ENCODE peak calls at places on chromosomes 7 and 10, in five cellular contexts. One of them, this sample, is unnamed.

GRCh38 chr10:79346012-79346340 is 1.3 kb upstream of the PPIF start:
- DNase-seq in activated CD8-positive, alpha-beta T cell treated with anti-CD3 and anti-CD28 coated beads for 36 hours: no peak
- DNase-seq in neural crest cell: no peak
- DNase-seq in A549: no peak
- DNase-seq in nephron progenitor cell: no peak
- DNase-seq in this sample: no peak

GRCh38 chr10:11197266-11197712 is 179.6 kb downstream of the CELF2 start:
- DNase-seq in activated CD8-positive, alpha-beta T cell treated with anti-CD3 and anti-CD28 coated beads for 36 hours: no peak
- DNase-seq in neural crest cell: no peak
- DNase-seq in A549: no peak
- DNase-seq in nephron progenitor cell: no peak
- DNase-seq in this sample: no peak

GRCh38 chr7:2621061-2621828 is 10.5 kb upstream of the TTYH3 start:
- DNase-seq in activated CD8-positive, alpha-beta T cell treated with anti-CD3 and anti-CD28 coated beads for 36 hours: no peak
- DNase-seq in neural crest cell: no peak
- DNase-seq in A549: no peak
- DNase-seq in nephron progenitor cell: peak; percentile 54
- DNase-seq in this sample: no peak

GRCh38 chr7:131346885-131347592 is 19.4 kb downstream of the MKLN1 start:
- DNase-seq in activated CD8-positive, alpha-beta T cell treated with anti-CD3 and anti-CD28 coated beads for 36 hours: no peak
- DNase-seq in neural crest cell: no peak
- DNase-seq in A549: no peak
- DNase-seq in nephron progenitor cell: no peak
- DNase-seq in this sample: no peak

GRCh38 chr7:92131093-92131492 is 3.2 kb downstream of the CYP51A1 start:
- DNase-seq in activated CD8-positive, alpha-beta T cell treated with anti-CD3 and anti-CD28 coated beads for 36 hours: no peak
- DNase-seq in neural crest cell: no peak
- DNase-seq in A549: no peak
- DNase-seq in nephron progenitor cell: no peak
- DNase-seq in this sample: no peak

GRCh38 chr7:114364151-114364550 is 50.5 kb upstream of the FOXP2 start:
- DNase-seq in activated CD8-positive, alpha-beta T cell treated with anti-CD3 and anti-CD28 coated beads for 36 hours: no peak
- DNase-seq in neural crest cell: no peak
- DNase-seq in A549: no peak
- DNase-seq in nephron progenitor cell: no peak
- DNase-seq in this sample: no peak

GRCh38 chr10:127117125-127117524 is 79.3 kb downstream of the INSYN2A start:
- DNase-seq in activated CD8-positive, alpha-beta T cell treated with anti-CD3 and anti-CD28 coated beads for 36 hours: peak; percentile 58
- DNase-seq in neural crest cell: peak; percentile 66
- DNase-seq in A549: peak; percentile 18
- DNase-seq in nephron progenitor cell: peak; percentile 91
- DNase-seq in this sample: peak; percentile 60

GRCh38 chr7:45658716-45659495 is 84.7 kb downstream of the ADCY1 start:
- DNase-seq in activated CD8-positive, alpha-beta T cell treated with anti-CD3 and anti-CD28 coated beads for 36 hours: no peak
- DNase-seq in neural crest cell: no peak
- DNase-seq in A549: no peak
- DNase-seq in nephron progenitor cell: no peak
- DNase-seq in this sample: no peak

GRCh38 chr7:84237533-84238173 is 43.1 kb upstream of the SEMA3A start:
- DNase-seq in activated CD8-positive, alpha-beta T cell treated with anti-CD3 and anti-CD28 coated beads for 36 hours: no peak
- DNase-seq in neural crest cell: no peak
- DNase-seq in A549: peak; percentile 61
- DNase-seq in nephron progenitor cell: no peak
- DNase-seq in this sample: no peak

GRCh38 chr7:141563956-141564623 is 12.9 kb downstream of the AGK start:
- DNase-seq in activated CD8-positive, alpha-beta T cell treated with anti-CD3 and anti-CD28 coated beads for 36 hours: peak; percentile 69
- DNase-seq in neural crest cell: no peak
- DNase-seq in A549: peak; percentile 6
- DNase-seq in nephron progenitor cell: no peak
- DNase-seq in this sample: no peak

GRCh38 chr7:42650171-42650570 is 261.7 kb downstream of the C7orf25 start:
- DNase-seq in activated CD8-positive, alpha-beta T cell treated with anti-CD3 and anti-CD28 coated beads for 36 hours: no peak
- DNase-seq in neural crest cell: no peak
- DNase-seq in A549: no peak
- DNase-seq in nephron progenitor cell: no peak
- DNase-seq in this sample: no peak

GRCh38 chr10:103781329-103782061 is 73.9 kb downstream of the SH3PXD2A start:
- DNase-seq in activated CD8-positive, alpha-beta T cell treated with anti-CD3 and anti-CD28 coated beads for 36 hours: peak; percentile 29
- DNase-seq in neural crest cell: no peak
- DNase-seq in A549: peak; percentile 69
- DNase-seq in nephron progenitor cell: no peak
- DNase-seq in this sample: no peak

GRCh38 chr7:11474902-11475585 is 357.0 kb downstream of the THSD7A start:
- DNase-seq in activated CD8-positive, alpha-beta T cell treated with anti-CD3 and anti-CD28 coated beads for 36 hours: no peak
- DNase-seq in neural crest cell: no peak
- DNase-seq in A549: no peak
- DNase-seq in nephron progenitor cell: no peak
- DNase-seq in this sample: no peak

GRCh38 chr10:102384606-102385429 is 10.7 kb upstream of the NFKB2 start:
- DNase-seq in activated CD8-positive, alpha-beta T cell treated with anti-CD3 and anti-CD28 coated beads for 36 hours: no peak
- DNase-seq in neural crest cell: no peak
- DNase-seq in A549: no peak
- DNase-seq in nephron progenitor cell: no peak
- DNase-seq in this sample: no peak

GRCh38 chr7:12475362-12476063 is 71.8 kb upstream of the VWDE start:
- DNase-seq in activated CD8-positive, alpha-beta T cell treated with anti-CD3 and anti-CD28 coated beads for 36 hours: no peak
- DNase-seq in neural crest cell: no peak
- DNase-seq in A549: peak; percentile 50
- DNase-seq in nephron progenitor cell: peak; percentile 13
- DNase-seq in this sample: no peak

GRCh38 chr10:58637372-58637771 is 124.7 kb downstream of the BICC1 start:
- DNase-seq in activated CD8-positive, alpha-beta T cell treated with anti-CD3 and anti-CD28 coated beads for 36 hours: no peak
- DNase-seq in neural crest cell: no peak
- DNase-seq in A549: peak; percentile 71
- DNase-seq in nephron progenitor cell: no peak
- DNase-seq in this sample: no peak

GRCh38 chr10:94351089-94351488 is 11.7 kb downstream of the NOC3L start:
- DNase-seq in activated CD8-positive, alpha-beta T cell treated with anti-CD3 and anti-CD28 coated beads for 36 hours: no peak
- DNase-seq in neural crest cell: no peak
- DNase-seq in A549: no peak
- DNase-seq in nephron progenitor cell: no peak
- DNase-seq in this sample: no peak

GRCh38 chr10:52782554-52782953 is 10.0 kb upstream of the MBL2 start:
- DNase-seq in activated CD8-positive, alpha-beta T cell treated with anti-CD3 and anti-CD28 coated beads for 36 hours: no peak
- DNase-seq in neural crest cell: no peak
- DNase-seq in A549: no peak
- DNase-seq in nephron progenitor cell: no peak
- DNase-seq in this sample: no peak

GRCh38 chr10:128884496-128884895 is 582.5 kb upstream of the MGMT start:
- DNase-seq in activated CD8-positive, alpha-beta T cell treated with anti-CD3 and anti-CD28 coated beads for 36 hours: no peak
- DNase-seq in neural crest cell: no peak
- DNase-seq in A549: no peak
- DNase-seq in nephron progenitor cell: no peak
- DNase-seq in this sample: no peak

GRCh38 chr7:108236681-108237415 is 106.7 kb upstream of the LAMB4 start:
- DNase-seq in activated CD8-positive, alpha-beta T cell treated with anti-CD3 and anti-CD28 coated beads for 36 hours: no peak
- DNase-seq in neural crest cell: no peak
- DNase-seq in A549: no peak
- DNase-seq in nephron progenitor cell: no peak
- DNase-seq in this sample: no peak

GRCh38 chr10:58435297-58435696 is 50.1 kb downstream of the TFAM start:
- DNase-seq in activated CD8-positive, alpha-beta T cell treated with anti-CD3 and anti-CD28 coated beads for 36 hours: peak; percentile 51
- DNase-seq in neural crest cell: no peak
- DNase-seq in A549: peak; percentile 85
- DNase-seq in nephron progenitor cell: no peak
- DNase-seq in this sample: no peak

DNA sequence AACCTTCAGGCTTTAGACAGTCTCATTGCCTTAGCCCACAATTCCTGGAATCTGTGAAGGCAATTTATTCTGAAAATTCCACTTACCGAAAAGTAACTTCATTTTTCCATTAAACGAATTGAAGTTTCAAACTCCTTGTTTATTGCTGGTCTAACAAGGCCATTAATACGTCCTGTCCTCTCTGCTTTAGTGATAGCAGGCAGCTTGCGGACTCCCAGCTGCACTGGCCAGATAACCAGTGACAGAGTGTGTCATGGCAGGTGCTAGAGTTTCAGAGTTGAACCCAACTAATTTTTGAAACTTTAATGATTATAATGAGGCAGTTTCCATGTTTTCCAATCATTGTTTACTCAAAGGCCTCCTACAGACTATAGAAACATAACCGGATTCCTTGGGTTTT is 31.1 kb downstream of the LOXL4 start:
- DNase-seq in activated CD8-positive, alpha-beta T cell treated with anti-CD3 and anti-CD28 coated beads for 36 hours: no peak
- DNase-seq in neural crest cell: no peak
- DNase-seq in A549: no peak
- DNase-seq in nephron progenitor cell: no peak
- DNase-seq in this sample: no peak
- TF ChIP-seq CTCF in activated CD8-positive, alpha-beta T cell treated with anti-CD3 and anti-CD28 coated beads for 36 hours: no peak
- TF ChIP-seq CTCF in neural crest cell: no peak
- TF ChIP-seq CTCF in A549: no peak
- TF ChIP-seq CTCF in nephron progenitor cell: no peak
- TF ChIP-seq CTCF in this sample: no peak

DNA sequence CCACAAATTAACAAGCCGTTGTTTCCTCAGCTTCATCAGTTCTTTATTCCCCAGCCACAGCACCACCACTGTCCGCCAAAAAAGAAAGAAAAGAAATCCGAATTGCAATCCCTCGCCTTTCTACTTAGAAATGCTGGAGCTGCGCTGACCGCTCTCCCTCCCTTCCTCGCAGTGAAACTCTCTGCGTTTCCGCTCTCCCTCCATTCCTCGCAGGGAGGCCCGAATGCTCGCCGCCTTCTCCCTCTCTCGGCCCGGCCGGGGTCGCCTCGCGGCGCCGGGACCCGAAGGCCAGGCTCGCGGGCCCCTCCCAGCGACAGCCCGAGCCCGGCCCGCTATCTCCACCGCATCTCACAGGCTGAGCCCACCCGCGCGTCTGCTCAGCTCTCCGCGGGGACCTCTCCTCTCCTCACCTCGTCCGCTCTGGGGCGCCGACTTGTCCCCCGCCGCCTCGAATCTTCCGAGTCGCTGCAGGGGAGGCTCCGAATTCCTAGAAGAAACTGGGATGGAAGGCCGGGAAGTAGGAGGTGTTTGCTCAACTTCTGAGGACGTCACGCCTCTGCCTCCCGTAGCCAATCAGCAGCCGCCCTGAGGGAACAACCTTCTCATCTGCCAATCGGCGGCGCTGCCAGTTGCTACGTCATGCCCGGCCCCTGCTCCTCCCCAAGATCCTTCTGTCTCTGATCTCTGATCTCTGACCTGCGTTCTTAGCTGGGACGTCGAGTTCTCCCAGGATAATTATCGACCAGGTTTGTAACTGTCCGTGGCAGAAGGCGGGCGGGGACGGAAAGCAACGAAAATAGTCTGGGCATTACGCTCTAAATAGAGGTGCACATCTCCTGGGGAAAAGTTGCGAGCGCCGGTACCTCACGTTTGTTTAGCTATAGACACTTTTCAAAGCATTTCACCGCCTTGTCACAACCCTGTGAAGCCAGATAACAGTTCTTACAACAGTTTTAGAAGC is at the start of gene AASS:
- DNase-seq in activated CD8-positive, alpha-beta T cell treated with anti-CD3 and anti-CD28 coated beads for 36 hours: peak; percentile 77
- DNase-seq in neural crest cell: peak; percentile 90
- DNase-seq in A549: peak; percentile 90
- DNase-seq in nephron progenitor cell: peak; percentile 96
- DNase-seq in this sample: peak; percentile 87
- TF ChIP-seq CTCF in activated CD8-positive, alpha-beta T cell treated with anti-CD3 and anti-CD28 coated beads for 36 hours: no peak
- TF ChIP-seq CTCF in neural crest cell: no peak
- TF ChIP-seq CTCF in A549: no peak
- TF ChIP-seq CTCF in nephron progenitor cell: no peak
- TF ChIP-seq CTCF in this sample: no peak

GRCh38 chr10:68212721-68213352 is 19.1 kb downstream of the ATOH7 start:
- DNase-seq in activated CD8-positive, alpha-beta T cell treated with anti-CD3 and anti-CD28 coated beads for 36 hours: no peak
- DNase-seq in neural crest cell: no peak
- DNase-seq in A549: peak; percentile 33
- DNase-seq in nephron progenitor cell: no peak
- DNase-seq in this sample: no peak
- TF ChIP-seq CTCF in activated CD8-positive, alpha-beta T cell treated with anti-CD3 and anti-CD28 coated beads for 36 hours: peak; percentile 79
- TF ChIP-seq CTCF in neural crest cell: peak; percentile 73
- TF ChIP-seq CTCF in A549: peak; percentile 81
- TF ChIP-seq CTCF in nephron progenitor cell: peak; percentile 60
- TF ChIP-seq CTCF in this sample: peak; percentile 67

GRCh38 chr7:74061840-74062539 is 21.6 kb upstream of the LIMK1 start:
- DNase-seq in activated CD8-positive, alpha-beta T cell treated with anti-CD3 and anti-CD28 coated beads for 36 hours: peak; percentile 70
- DNase-seq in neural crest cell: no peak
- DNase-seq in A549: peak; percentile 90
- DNase-seq in nephron progenitor cell: no peak
- DNase-seq in this sample: no peak

GRCh38 chr7:74058486-74058885 is 25.1 kb upstream of the LIMK1 start:
- DNase-seq in activated CD8-positive, alpha-beta T cell treated with anti-CD3 and anti-CD28 coated beads for 36 hours: no peak
- DNase-seq in neural crest cell: no peak
- DNase-seq in A549: no peak
- DNase-seq in nephron progenitor cell: no peak
- DNase-seq in this sample: no peak

GRCh38 chr7:74059037-74059436 is 24.6 kb upstream of the LIMK1 start:
- DNase-seq in activated CD8-positive, alpha-beta T cell treated with anti-CD3 and anti-CD28 coated beads for 36 hours: no peak
- DNase-seq in neural crest cell: no peak
- DNase-seq in A549: no peak
- DNase-seq in nephron progenitor cell: no peak
- DNase-seq in this sample: no peak

GRCh38 chr7:74057987-74058386 is 25.6 kb upstream of the LIMK1 start:
- DNase-seq in activated CD8-positive, alpha-beta T cell treated with anti-CD3 and anti-CD28 coated beads for 36 hours: no peak
- DNase-seq in neural crest cell: no peak
- DNase-seq in A549: no peak
- DNase-seq in nephron progenitor cell: no peak
- DNase-seq in this sample: no peak

DNA sequence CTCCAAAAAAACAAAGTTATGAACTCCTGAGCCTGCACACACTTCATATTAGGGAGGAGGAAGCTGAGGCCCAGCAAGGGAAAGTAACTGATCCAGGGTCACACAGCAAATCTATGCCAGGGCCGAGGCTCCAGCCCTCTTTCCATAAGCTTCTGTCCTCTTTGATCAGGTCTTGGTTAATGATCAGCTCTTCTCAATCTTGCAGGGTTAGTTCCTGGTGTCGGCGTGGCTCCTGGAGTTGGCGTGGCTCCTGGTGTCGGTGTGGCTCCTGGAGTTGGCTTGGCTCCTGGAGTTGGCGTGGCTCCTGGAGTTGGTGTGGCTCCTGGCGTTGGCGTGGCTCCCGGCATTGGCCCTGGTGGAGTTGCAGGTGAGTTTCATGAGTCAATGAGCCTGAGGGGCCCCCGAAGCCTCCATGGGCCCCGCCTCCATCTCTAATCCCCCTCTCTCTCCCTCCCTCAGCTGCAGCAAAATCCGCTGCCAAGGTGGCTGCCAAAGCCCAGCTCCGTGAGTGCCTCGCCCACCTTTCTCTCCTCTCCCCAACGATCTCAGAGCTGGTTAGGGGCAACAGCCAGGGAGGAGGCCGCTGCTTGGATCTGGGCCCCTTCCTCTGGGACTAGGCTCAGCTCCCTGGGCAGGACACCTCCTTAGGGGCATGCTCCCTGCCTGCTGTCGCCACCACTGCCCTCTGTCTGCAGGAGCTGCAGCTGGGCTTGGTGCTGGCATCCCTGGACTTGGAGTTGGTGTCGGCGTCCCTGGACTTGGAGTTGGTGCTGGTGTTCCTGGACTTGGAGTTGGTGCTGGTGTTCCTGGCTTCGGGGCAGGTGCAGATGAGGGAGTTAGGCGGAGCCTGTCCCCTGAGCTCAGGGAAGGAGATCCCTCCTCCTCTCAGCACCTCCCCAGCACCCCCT is 23.7 kb upstream of the LIMK1 start:
- DNase-seq in activated CD8-positive, alpha-beta T cell treated with anti-CD3 and anti-CD28 coated beads for 36 hours: no peak
- DNase-seq in neural crest cell: no peak
- DNase-seq in A549: peak; percentile 45
- DNase-seq in nephron progenitor cell: no peak
- DNase-seq in this sample: no peak
- TF ChIP-seq CTCF in activated CD8-positive, alpha-beta T cell treated with anti-CD3 and anti-CD28 coated beads for 36 hours: no peak
- TF ChIP-seq CTCF in neural crest cell: no peak
- TF ChIP-seq CTCF in A549: no peak
- TF ChIP-seq CTCF in nephron progenitor cell: no peak
- TF ChIP-seq CTCF in this sample: no peak

GRCh38 chr10:97782455-97783228 is 10.8 kb upstream of the SFRP5 start:
- DNase-seq in activated CD8-positive, alpha-beta T cell treated with anti-CD3 and anti-CD28 coated beads for 36 hours: no peak
- DNase-seq in neural crest cell: no peak
- DNase-seq in A549: no peak
- DNase-seq in nephron progenitor cell: no peak
- DNase-seq in this sample: no peak
- TF ChIP-seq CTCF in activated CD8-positive, alpha-beta T cell treated with anti-CD3 and anti-CD28 coated beads for 36 hours: no peak
- TF ChIP-seq CTCF in neural crest cell: no peak
- TF ChIP-seq CTCF in A549: no peak
- TF ChIP-seq CTCF in nephron progenitor cell: no peak
- TF ChIP-seq CTCF in this sample: peak; percentile 33